ENCODE peak calls at places on chromosomes 4 and X, in five cellular contexts. One of them, this sample, is unnamed.

GRCh38 chr4:101599620-101600019 is 190.9 kb upstream of the BANK1 start:
- DNase-seq in PC-3: peak; percentile 52
- DNase-seq in CD8-positive, alpha-beta memory T cell: no peak
- DNase-seq in ovary: no peak
- DNase-seq in colonic mucosa: no peak
- DNase-seq in this sample: no peak

GRCh38 chr4:85738721-85739120 is 263.8 kb downstream of the ARHGAP24 start:
- DNase-seq in PC-3: no peak
- DNase-seq in CD8-positive, alpha-beta memory T cell: no peak
- DNase-seq in colonic mucosa: no peak
- DNase-seq in ovary: no peak
- DNase-seq in this sample: no peak

GRCh38 chr4:26141916-26142638 is 178.7 kb upstream of the RBPJ start:
- DNase-seq in CD8-positive, alpha-beta memory T cell: no peak
- DNase-seq in ovary: peak; percentile 45
- DNase-seq in colonic mucosa: no peak
- DNase-seq in PC-3: no peak
- DNase-seq in this sample: no peak

GRCh38 chrX:56728752-56729151 is 291 bp upstream of the NBDY start:
- DNase-seq in colonic mucosa: peak; percentile 21
- DNase-seq in PC-3: peak; percentile 23
- DNase-seq in CD8-positive, alpha-beta memory T cell: no peak
- DNase-seq in ovary: no peak
- DNase-seq in this sample: no peak

GRCh38 chr4:185134176-185134869 is 8.7 kb upstream of the SLC25A4 start:
- DNase-seq in CD8-positive, alpha-beta memory T cell: no peak
- DNase-seq in PC-3: peak; percentile 69
- DNase-seq in colonic mucosa: no peak
- DNase-seq in ovary: no peak
- DNase-seq in this sample: no peak

GRCh38 chr4:8642651-8643321 is 50.2 kb downstream of the CPZ start:
- DNase-seq in ovary: peak; percentile 6
- DNase-seq in colonic mucosa: no peak
- DNase-seq in PC-3: no peak
- DNase-seq in CD8-positive, alpha-beta memory T cell: no peak
- DNase-seq in this sample: no peak

GRCh38 chrX:31547416-31547815 is 475.6 kb upstream of the FTHL17 start:
- DNase-seq in colonic mucosa: no peak
- DNase-seq in CD8-positive, alpha-beta memory T cell: no peak
- DNase-seq in ovary: no peak
- DNase-seq in PC-3: no peak
- DNase-seq in this sample: no peak

GRCh38 chr4:91936301-91936700 is 367.5 kb upstream of the GRID2 start:
- DNase-seq in colonic mucosa: no peak
- DNase-seq in CD8-positive, alpha-beta memory T cell: no peak
- DNase-seq in PC-3: no peak
- DNase-seq in ovary: no peak
- DNase-seq in this sample: no peak

GRCh38 chrX:26783512-26784225 is 567.7 kb downstream of the MAGEB5 start:
- DNase-seq in CD8-positive, alpha-beta memory T cell: no peak
- DNase-seq in colonic mucosa: peak; percentile 19
- DNase-seq in PC-3: peak; percentile 25
- DNase-seq in ovary: no peak
- DNase-seq in this sample: no peak

GRCh38 chr4:8343051-8343966 is 73.8 kb downstream of the HTRA3 start:
- DNase-seq in CD8-positive, alpha-beta memory T cell: no peak
- DNase-seq in colonic mucosa: no peak
- DNase-seq in PC-3: no peak
- DNase-seq in ovary: peak; percentile 75
- DNase-seq in this sample: no peak

GRCh38 chrX:97039363-97040029 is 155.8 kb downstream of the RPA4 start:
- DNase-seq in ovary: no peak
- DNase-seq in PC-3: peak; percentile 40
- DNase-seq in colonic mucosa: peak; percentile 36
- DNase-seq in CD8-positive, alpha-beta memory T cell: no peak
- DNase-seq in this sample: no peak

GRCh38 chr4:178664636-178665035 is 1222.4 kb upstream of the AGA start:
- DNase-seq in colonic mucosa: no peak
- DNase-seq in PC-3: no peak
- DNase-seq in CD8-positive, alpha-beta memory T cell: no peak
- DNase-seq in ovary: no peak
- DNase-seq in this sample: no peak

GRCh38 chr4:139763668-139764067 is 98.0 kb downstream of the MGST2 start:
- DNase-seq in ovary: no peak
- DNase-seq in CD8-positive, alpha-beta memory T cell: no peak
- DNase-seq in colonic mucosa: no peak
- DNase-seq in PC-3: no peak
- DNase-seq in this sample: no peak

GRCh38 chrX:69066021-69066757 is 99.1 kb downstream of the PJA1 start:
- DNase-seq in CD8-positive, alpha-beta memory T cell: no peak
- DNase-seq in ovary: no peak
- DNase-seq in PC-3: no peak
- DNase-seq in colonic mucosa: no peak
- DNase-seq in this sample: no peak

GRCh38 chr4:86816463-86817107 is 32.6 kb downstream of the SLC10A6 start:
- DNase-seq in colonic mucosa: no peak
- DNase-seq in ovary: peak; percentile 66
- DNase-seq in CD8-positive, alpha-beta memory T cell: no peak
- DNase-seq in PC-3: no peak
- DNase-seq in this sample: no peak

GRCh38 chr4:167989815-167990214 is 102.5 kb upstream of the ANXA10 start:
- DNase-seq in ovary: no peak
- DNase-seq in CD8-positive, alpha-beta memory T cell: no peak
- DNase-seq in colonic mucosa: no peak
- DNase-seq in PC-3: peak; percentile 48
- DNase-seq in this sample: no peak

GRCh38 chr4:6225469-6225868 is 25.1 kb upstream of the JAKMIP1 start:
- DNase-seq in ovary: no peak
- DNase-seq in CD8-positive, alpha-beta memory T cell: no peak
- DNase-seq in PC-3: peak; percentile 28
- DNase-seq in colonic mucosa: no peak
- DNase-seq in this sample: no peak

GRCh38 chr4:52143815-52144214 is 92.7 kb downstream of the SPATA18 start:
- DNase-seq in ovary: no peak
- DNase-seq in CD8-positive, alpha-beta memory T cell: no peak
- DNase-seq in PC-3: no peak
- DNase-seq in colonic mucosa: no peak
- DNase-seq in this sample: no peak

GRCh38 chr4:154622598-154622997 is 10.1 kb upstream of the FGG start:
- DNase-seq in colonic mucosa: peak; percentile 24
- DNase-seq in PC-3: peak; percentile 76
- DNase-seq in CD8-positive, alpha-beta memory T cell: no peak
- DNase-seq in ovary: no peak
- DNase-seq in this sample: no peak

GRCh38 chr4:126960760-126961159 is 672.0 kb upstream of the INTU start:
- DNase-seq in ovary: no peak
- DNase-seq in colonic mucosa: no peak
- DNase-seq in PC-3: no peak
- DNase-seq in CD8-positive, alpha-beta memory T cell: no peak
- DNase-seq in this sample: no peak

GRCh38 chr4:11119474-11119873 is 309.2 kb downstream of the HS3ST1 start:
- DNase-seq in colonic mucosa: no peak
- DNase-seq in ovary: no peak
- DNase-seq in PC-3: no peak
- DNase-seq in CD8-positive, alpha-beta memory T cell: no peak
- DNase-seq in this sample: no peak

GRCh38 chrX:19440713-19441112 is 74.6 kb downstream of the MAP3K15 start:
- DNase-seq in colonic mucosa: no peak
- DNase-seq in ovary: no peak
- DNase-seq in CD8-positive, alpha-beta memory T cell: no peak
- DNase-seq in PC-3: peak; percentile 13
- DNase-seq in this sample: no peak

GRCh38 chrX:40068048-40068447 is 29.7 kb downstream of the BCOR start:
- DNase-seq in ovary: no peak
- DNase-seq in colonic mucosa: no peak
- DNase-seq in CD8-positive, alpha-beta memory T cell: no peak
- DNase-seq in PC-3: peak; percentile 45
- DNase-seq in this sample: no peak

GRCh38 chr4:67897686-67898085 is 13.9 kb upstream of the TMPRSS11D start:
- DNase-seq in colonic mucosa: no peak
- DNase-seq in PC-3: no peak
- DNase-seq in CD8-positive, alpha-beta memory T cell: no peak
- DNase-seq in ovary: no peak
- DNase-seq in this sample: no peak

DNA sequence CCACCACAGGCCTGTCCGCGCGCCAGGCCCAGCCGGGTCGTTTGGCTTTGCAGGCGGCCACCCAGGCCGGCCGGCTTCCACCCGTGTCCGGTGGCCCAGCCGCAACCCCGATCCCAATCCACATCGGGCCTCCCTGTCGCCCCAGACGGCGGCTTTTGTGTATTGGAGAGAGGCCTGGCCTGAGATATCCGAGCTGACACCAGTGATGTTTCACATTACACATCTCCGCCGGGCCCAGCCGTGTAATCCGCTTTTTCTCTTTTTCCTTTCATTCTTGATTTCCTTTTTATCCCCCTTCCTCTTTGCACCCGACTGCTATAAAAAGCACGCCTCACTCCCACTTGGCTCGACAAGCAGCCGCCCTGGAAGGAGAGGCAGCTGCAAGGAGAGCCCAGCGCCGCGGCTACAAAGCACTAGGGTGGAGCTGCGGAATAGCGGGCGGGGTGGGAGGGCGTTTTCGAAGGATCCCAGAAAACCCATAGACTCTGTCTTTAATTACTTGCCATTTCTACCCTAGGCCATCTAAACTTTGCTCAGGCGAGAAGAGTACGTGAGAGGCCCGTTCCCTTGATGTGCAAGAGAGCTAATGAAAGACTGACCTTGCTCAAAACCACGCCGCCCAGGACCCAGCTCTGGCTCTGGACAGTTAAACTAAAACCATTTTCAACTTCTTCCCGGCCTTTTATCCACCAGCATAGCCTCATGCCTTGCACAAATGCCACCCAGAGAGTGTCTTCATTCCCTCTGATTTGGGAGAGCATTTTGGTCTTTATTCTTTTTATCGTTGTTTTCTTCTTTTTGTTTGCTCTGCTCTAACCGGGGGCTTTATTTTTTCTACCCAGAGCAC is 3.3 kb downstream of the PITX2 start:
- DNase-seq in ovary: no peak
- DNase-seq in colonic mucosa: no peak
- DNase-seq in PC-3: no peak
- DNase-seq in CD8-positive, alpha-beta memory T cell: no peak
- DNase-seq in this sample: peak; percentile 73
- H3K27me3 ChIP-seq in ovary: no peaks in the 10 kb centered on the region
- H3K27me3 ChIP-seq in colonic mucosa: peaks cover 97% of the 10 kb centered on the region
- H3K27me3 ChIP-seq in PC-3: peaks cover 66% of the 10 kb centered on the region
- H3K27me3 ChIP-seq in CD8-positive, alpha-beta memory T cell: peaks cover 81% of the 10 kb centered on the region
- H3K27me3 ChIP-seq in this sample: peaks cover 63% of the 10 kb centered on the region

GRCh38 chr4:42642136-42642797 is 14.6 kb downstream of the ATP8A1 start:
- DNase-seq in PC-3: peak; percentile 19
- DNase-seq in colonic mucosa: no peak
- DNase-seq in ovary: no peak
- DNase-seq in CD8-positive, alpha-beta memory T cell: no peak
- DNase-seq in this sample: no peak

GRCh38 chr4:42641696-42642095 is 15.2 kb downstream of the ATP8A1 start:
- DNase-seq in ovary: no peak
- DNase-seq in PC-3: no peak
- DNase-seq in CD8-positive, alpha-beta memory T cell: no peak
- DNase-seq in colonic mucosa: no peak
- DNase-seq in this sample: no peak

GRCh38 chr4:42646013-42646784 is 10.7 kb downstream of the ATP8A1 start:
- DNase-seq in PC-3: no peak
- DNase-seq in CD8-positive, alpha-beta memory T cell: no peak
- DNase-seq in ovary: no peak
- DNase-seq in colonic mucosa: no peak
- DNase-seq in this sample: no peak

GRCh38 chr4:42644897-42645296 is 12.0 kb downstream of the ATP8A1 start:
- DNase-seq in CD8-positive, alpha-beta memory T cell: no peak
- DNase-seq in colonic mucosa: no peak
- DNase-seq in PC-3: no peak
- DNase-seq in ovary: no peak
- DNase-seq in this sample: no peak

GRCh38 chr4:42643685-42644084 is 13.2 kb downstream of the ATP8A1 start:
- DNase-seq in colonic mucosa: no peak
- DNase-seq in PC-3: no peak
- DNase-seq in CD8-positive, alpha-beta memory T cell: no peak
- DNase-seq in ovary: no peak
- DNase-seq in this sample: no peak
- H3K27ac ChIP-seq in colonic mucosa: no peak overlapping the region
- H3K27ac ChIP-seq in PC-3: no peak overlapping the region
- H3K27ac ChIP-seq in CD8-positive, alpha-beta memory T cell: no peak overlapping the region
- H3K27ac ChIP-seq in ovary: no peak overlapping the region
- H3K27ac ChIP-seq in this sample: no peak overlapping the region

GRCh38 chr4:118352843-118353373 is at the start of gene PRSS12:
- DNase-seq in CD8-positive, alpha-beta memory T cell: peak; percentile 18
- DNase-seq in PC-3: peak; percentile 60
- DNase-seq in ovary: peak; percentile 60
- DNase-seq in colonic mucosa: peak; percentile 83
- DNase-seq in this sample: peak; percentile 97

GRCh38 chr4:118354913-118355312 is 2.1 kb upstream of the PRSS12 start:
- DNase-seq in CD8-positive, alpha-beta memory T cell: no peak
- DNase-seq in ovary: no peak
- DNase-seq in colonic mucosa: no peak
- DNase-seq in PC-3: no peak
- DNase-seq in this sample: no peak

GRCh38 chr4:118351851-118352827 is 664 bp downstream of the PRSS12 start:
- DNase-seq in ovary: no peak
- DNase-seq in CD8-positive, alpha-beta memory T cell: no peak
- DNase-seq in colonic mucosa: peak; percentile 61
- DNase-seq in PC-3: no peak
- DNase-seq in this sample: peak; percentile 88

GRCh38 chr4:118350961-118351360 is 1.8 kb downstream of the PRSS12 start:
- DNase-seq in CD8-positive, alpha-beta memory T cell: no peak
- DNase-seq in colonic mucosa: no peak
- DNase-seq in ovary: no peak
- DNase-seq in PC-3: no peak
- DNase-seq in this sample: no peak

GRCh38 chr4:118353452-118353851 is 649 bp upstream of the PRSS12 start:
- DNase-seq in ovary: no peak
- DNase-seq in PC-3: peak; percentile 3
- DNase-seq in colonic mucosa: no peak
- DNase-seq in CD8-positive, alpha-beta memory T cell: no peak
- DNase-seq in this sample: no peak
- H3K4me3 ChIP-seq in ovary: peak overlapping the region; percentile 44
- H3K4me3 ChIP-seq in PC-3: peak overlapping the region; percentile 67
- H3K4me3 ChIP-seq in colonic mucosa: no peak overlapping the region
- H3K4me3 ChIP-seq in CD8-positive, alpha-beta memory T cell: peak overlapping the region; percentile 3
- H3K4me3 ChIP-seq in this sample: peak overlapping the region; percentile 58

GRCh38 chrX:67734111-67734753 is 190.4 kb downstream of the AR start:
- DNase-seq in colonic mucosa: no peak
- DNase-seq in ovary: no peak
- DNase-seq in PC-3: no peak
- DNase-seq in CD8-positive, alpha-beta memory T cell: no peak
- DNase-seq in this sample: no peak
- H3K27me3 ChIP-seq in colonic mucosa: no peaks in the 10 kb centered on the region
- H3K27me3 ChIP-seq in ovary: no peaks in the 10 kb centered on the region
- H3K27me3 ChIP-seq in PC-3: no peaks in the 10 kb centered on the region
- H3K27me3 ChIP-seq in CD8-positive, alpha-beta memory T cell: no peaks in the 10 kb centered on the region
- H3K27me3 ChIP-seq in this sample: no peaks in the 10 kb centered on the region

DNA sequence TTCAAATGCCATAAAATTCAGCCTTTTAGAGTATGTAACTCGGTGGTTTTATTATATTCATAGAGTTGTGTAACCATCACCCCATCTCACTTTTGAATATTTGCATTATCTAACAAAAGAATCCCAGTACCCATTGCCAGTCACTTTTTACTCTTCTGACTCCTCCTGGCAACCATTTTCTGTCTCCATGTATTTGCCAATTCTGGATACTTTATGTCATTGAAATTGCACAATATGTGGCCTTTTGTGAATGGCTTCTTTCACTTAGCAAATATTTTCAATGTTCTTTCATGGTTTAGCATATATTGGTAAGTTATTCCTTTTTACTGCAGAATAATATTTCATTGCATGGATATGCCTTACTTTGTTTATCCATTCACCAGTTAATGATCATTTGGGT is 79.9 kb downstream of the SLIT2 start:
- DNase-seq in PC-3: no peak
- DNase-seq in colonic mucosa: no peak
- DNase-seq in CD8-positive, alpha-beta memory T cell: no peak
- DNase-seq in ovary: no peak
- DNase-seq in this sample: no peak
- H3K27ac ChIP-seq in PC-3: no peak overlapping the region
- H3K27ac ChIP-seq in colonic mucosa: no peak overlapping the region
- H3K27ac ChIP-seq in CD8-positive, alpha-beta memory T cell: no peak overlapping the region
- H3K27ac ChIP-seq in ovary: no peak overlapping the region
- H3K27ac ChIP-seq in this sample: no peak overlapping the region

This sample was measured in upper lobe of left lung.